ENCODE peak calls at places on chromosomes 16 and 17, in four cellular contexts. One of them, this sample, is unnamed.

GRCh38 chr17:13917635-13918034 is 151.7 kb upstream of the COX10 start:
- DNase-seq in ovary: no peak
- DNase-seq in fibroblast of pulmonary artery: no peak
- DNase-seq in fibroblast of lung: no peak
- DNase-seq in this sample: no peak

GRCh38 chr16:27499659-27500055 is 50.1 kb downstream of the GTF3C1 start:
- DNase-seq in ovary: no peak
- DNase-seq in fibroblast of lung: no peak
- DNase-seq in fibroblast of pulmonary artery: no peak
- DNase-seq in this sample: no peak

GRCh38 chr17:77126519-77126918 is 14.2 kb upstream of the SEC14L1 start:
- DNase-seq in fibroblast of pulmonary artery: no peak
- DNase-seq in fibroblast of lung: no peak
- DNase-seq in ovary: peak
- DNase-seq in this sample: no peak

GRCh38 chr17:57355090-57355859 is 99.0 kb downstream of the MSI2 start:
- DNase-seq in fibroblast of pulmonary artery: no peak
- DNase-seq in fibroblast of lung: no peak
- DNase-seq in ovary: no peak
- DNase-seq in this sample: no peak

GRCh38 chr16:931651-932500 is 38.9 kb downstream of the LMF1 start:
- DNase-seq in fibroblast of pulmonary artery: no peak
- DNase-seq in ovary: no peak
- DNase-seq in fibroblast of lung: no peak
- DNase-seq in this sample: no peak

GRCh38 chr17:80005360-80006338 is 30.0 kb downstream of the TBC1D16 start:
- DNase-seq in ovary: no peak
- DNase-seq in fibroblast of lung: peak
- DNase-seq in fibroblast of pulmonary artery: peak
- DNase-seq in this sample: peak

GRCh38 chr17:48555183-48555615 is 10.3 kb upstream of the HOXB2 start:
- DNase-seq in fibroblast of pulmonary artery: peak
- DNase-seq in fibroblast of lung: peak
- DNase-seq in ovary: no peak
- DNase-seq in this sample: peak

GRCh38 chr16:87323727-87324410 is 6.7 kb upstream of the C16orf95 start:
- DNase-seq in ovary: peak
- DNase-seq in fibroblast of pulmonary artery: no peak
- DNase-seq in fibroblast of lung: no peak
- DNase-seq in this sample: no peak

GRCh38 chr16:81158964-81159363 is 62.8 kb upstream of the GCSH start:
- DNase-seq in fibroblast of pulmonary artery: no peak
- DNase-seq in ovary: no peak
- DNase-seq in fibroblast of lung: no peak
- DNase-seq in this sample: no peak

GRCh38 chr17:2947588-2947950 is 115.8 kb downstream of the OR1D5 start:
- DNase-seq in fibroblast of lung: no peak
- DNase-seq in ovary: peak
- DNase-seq in fibroblast of pulmonary artery: no peak
- DNase-seq in this sample: no peak

GRCh38 chr16:57736419-57737281 is 1.1 kb downstream of the KATNB1 start:
- DNase-seq in fibroblast of pulmonary artery: peak
- DNase-seq in ovary: no peak
- DNase-seq in fibroblast of lung: peak
- DNase-seq in this sample: no peak
- TF ChIP-seq CTCF in fibroblast of pulmonary artery: peak
- TF ChIP-seq CTCF in ovary: no peak
- TF ChIP-seq CTCF in fibroblast of lung: peak
- TF ChIP-seq CTCF in this sample: peak

DNA sequence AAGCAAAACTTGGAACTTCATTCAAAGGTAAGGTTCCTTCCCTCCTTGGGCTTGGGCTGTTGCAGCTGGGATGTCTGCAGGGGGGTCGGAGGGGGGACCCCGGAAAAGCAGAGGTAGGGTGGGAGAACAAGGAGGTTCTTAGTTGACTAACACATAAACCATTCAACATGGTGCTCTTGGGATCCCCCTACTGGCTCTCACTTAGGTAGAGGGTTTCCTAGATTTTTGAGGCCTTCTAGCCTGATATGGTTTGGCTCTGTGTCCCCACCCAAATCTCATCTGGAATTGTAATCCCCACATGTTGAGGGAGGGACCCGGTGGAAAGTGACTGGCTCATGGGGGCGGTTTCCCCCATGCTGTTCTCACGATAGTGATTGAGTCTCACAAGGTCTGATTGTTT is 93.9 kb downstream of the RGS9 start:
- DNase-seq in ovary: no peak
- DNase-seq in fibroblast of lung: no peak
- DNase-seq in fibroblast of pulmonary artery: no peak
- DNase-seq in this sample: no peak
- TF ChIP-seq CTCF in ovary: no peak
- TF ChIP-seq CTCF in fibroblast of lung: no peak
- TF ChIP-seq CTCF in fibroblast of pulmonary artery: peak
- TF ChIP-seq CTCF in this sample: no peak

DNA sequence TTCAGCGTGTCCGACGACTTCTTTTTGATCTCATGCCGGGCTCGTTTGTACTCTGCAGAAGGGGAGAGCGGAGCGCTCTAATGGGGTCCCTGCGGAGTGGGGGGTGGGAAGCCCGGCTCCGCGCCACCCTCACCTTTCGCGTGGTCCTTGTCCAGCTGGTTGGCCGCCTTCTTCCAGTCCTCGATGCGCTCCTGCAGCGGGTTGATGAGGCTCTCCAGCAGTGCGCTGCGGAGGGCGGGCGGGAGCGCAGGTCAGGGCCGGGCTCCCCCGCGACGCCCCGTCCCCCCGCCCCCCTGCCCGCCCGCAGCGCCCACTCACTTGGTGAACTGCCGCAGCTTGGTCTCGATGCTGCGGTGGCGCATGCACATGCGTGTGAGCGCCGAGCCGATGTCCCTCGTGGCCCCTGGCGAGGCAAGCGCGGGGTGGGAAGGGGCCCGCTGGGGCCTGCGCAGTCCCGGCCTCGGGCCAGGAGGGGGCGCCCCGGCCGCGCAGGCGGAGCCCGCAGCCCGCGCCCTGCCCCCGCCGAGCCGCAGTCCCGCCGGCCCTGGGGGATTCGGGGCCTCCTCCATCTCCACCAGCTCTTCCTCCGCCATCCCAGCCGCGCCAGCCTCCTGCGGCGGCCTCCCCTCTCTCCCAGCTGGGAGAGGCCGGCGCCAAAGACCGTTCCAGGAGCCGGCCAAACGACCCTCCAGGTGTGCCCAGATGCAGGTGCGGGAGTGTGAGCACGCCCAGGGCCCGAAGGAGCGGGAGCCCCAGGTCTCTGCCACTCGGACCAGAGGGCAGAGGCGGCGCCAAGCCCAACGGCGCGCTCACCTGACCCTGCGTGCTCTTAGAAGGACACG is 6.0 kb downstream of the MTSS2 start:
- DNase-seq in fibroblast of pulmonary artery: no peak
- DNase-seq in fibroblast of lung: no peak
- DNase-seq in ovary: peak
- DNase-seq in this sample: peak
- TF ChIP-seq CTCF in fibroblast of pulmonary artery: peak
- TF ChIP-seq CTCF in fibroblast of lung: peak
- TF ChIP-seq CTCF in ovary: peak
- TF ChIP-seq CTCF in this sample: no peak

GRCh38 chr16:83402969-83403368 is 404.8 kb upstream of the HSBP1 start:
- DNase-seq in ovary: no peak
- DNase-seq in fibroblast of lung: peak
- DNase-seq in fibroblast of pulmonary artery: peak
- DNase-seq in this sample: no peak

GRCh38 chr16:83403751-83404150 is 404.0 kb upstream of the HSBP1 start:
- DNase-seq in ovary: no peak
- DNase-seq in fibroblast of lung: no peak
- DNase-seq in fibroblast of pulmonary artery: peak
- DNase-seq in this sample: no peak

GRCh38 chr16:83400234-83400633 is 407.5 kb upstream of the HSBP1 start:
- DNase-seq in fibroblast of pulmonary artery: peak
- DNase-seq in ovary: no peak
- DNase-seq in fibroblast of lung: peak
- DNase-seq in this sample: no peak

GRCh38 chr16:83404261-83404660 is 403.5 kb upstream of the HSBP1 start:
- DNase-seq in ovary: no peak
- DNase-seq in fibroblast of lung: no peak
- DNase-seq in fibroblast of pulmonary artery: no peak
- DNase-seq in this sample: no peak

GRCh38 chr16:83402160-83402794 is 405.5 kb upstream of the HSBP1 start:
- DNase-seq in fibroblast of lung: no peak
- DNase-seq in fibroblast of pulmonary artery: no peak
- DNase-seq in ovary: no peak
- DNase-seq in this sample: no peak
- TF ChIP-seq CTCF in fibroblast of lung: no peak
- TF ChIP-seq CTCF in fibroblast of pulmonary artery: no peak
- TF ChIP-seq CTCF in ovary: no peak
- TF ChIP-seq CTCF in this sample: no peak

GRCh38 chr16:66524601-66525164 is 25.2 kb downstream of the TK2 start:
- DNase-seq in fibroblast of lung: no peak
- DNase-seq in ovary: no peak
- DNase-seq in fibroblast of pulmonary artery: no peak
- DNase-seq in this sample: peak
- TF ChIP-seq CTCF in fibroblast of lung: no peak
- TF ChIP-seq CTCF in ovary: no peak
- TF ChIP-seq CTCF in fibroblast of pulmonary artery: no peak
- TF ChIP-seq CTCF in this sample: no peak

GRCh38 chr17:7392696-7393612 is 1.4 kb downstream of the PLSCR3 start:
- DNase-seq in ovary: peak
- DNase-seq in fibroblast of lung: no peak
- DNase-seq in fibroblast of pulmonary artery: no peak
- DNase-seq in this sample: no peak

GRCh38 chr17:7393613-7394451 is 493 bp downstream of the PLSCR3 start:
- DNase-seq in fibroblast of lung: no peak
- DNase-seq in ovary: peak
- DNase-seq in fibroblast of pulmonary artery: no peak
- DNase-seq in this sample: peak

GRCh38 chr17:7391307-7391706 is 3.0 kb downstream of the PLSCR3 start:
- DNase-seq in ovary: no peak
- DNase-seq in fibroblast of lung: no peak
- DNase-seq in fibroblast of pulmonary artery: no peak
- DNase-seq in this sample: no peak

GRCh38 chr17:7396147-7396546 is 1.8 kb upstream of the PLSCR3 start:
- DNase-seq in fibroblast of pulmonary artery: no peak
- DNase-seq in fibroblast of lung: no peak
- DNase-seq in ovary: no peak
- DNase-seq in this sample: no peak

DNA sequence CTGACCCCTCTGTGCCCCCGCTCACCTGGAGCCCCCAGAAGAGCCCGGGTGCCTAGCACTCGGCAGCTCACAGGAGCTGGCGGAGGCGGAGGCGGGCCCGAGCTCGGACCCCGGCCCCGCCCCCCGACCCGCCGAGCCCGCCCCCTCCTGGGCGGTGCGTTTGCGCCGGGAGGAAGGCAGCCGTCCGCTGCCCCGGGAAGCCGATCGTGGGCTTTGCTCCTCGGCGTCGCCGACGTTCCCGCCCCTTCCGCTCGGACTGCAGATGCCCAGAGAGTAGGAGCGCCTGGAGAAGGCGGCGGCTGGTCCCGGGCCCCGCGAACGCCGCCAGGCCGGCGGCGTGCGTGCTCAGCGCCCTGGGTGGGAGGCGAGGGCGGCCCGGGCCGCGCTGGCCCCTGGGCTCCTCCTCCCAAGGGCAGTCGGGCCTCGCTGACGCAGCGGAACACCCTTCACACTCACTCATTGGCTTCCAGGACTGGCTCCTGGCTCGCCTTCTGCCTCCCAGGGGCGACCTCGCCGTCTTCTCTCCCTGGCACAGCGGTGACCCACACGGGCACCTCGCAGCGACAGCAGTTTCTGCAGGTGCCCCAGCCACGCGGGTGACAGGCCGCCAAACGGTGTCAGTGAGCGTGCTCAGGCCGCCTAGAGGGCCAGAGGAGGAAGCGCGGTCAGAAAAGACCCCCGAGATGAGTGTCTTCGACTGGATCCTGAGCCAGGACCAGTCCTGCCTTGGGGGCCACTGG is at the start of gene PLSCR3:
- DNase-seq in fibroblast of pulmonary artery: peak
- DNase-seq in ovary: peak
- DNase-seq in fibroblast of lung: peak
- DNase-seq in this sample: peak
- TF ChIP-seq CTCF in fibroblast of pulmonary artery: peak
- TF ChIP-seq CTCF in ovary: peak
- TF ChIP-seq CTCF in fibroblast of lung: peak
- TF ChIP-seq CTCF in this sample: peak

This sample was measured in GM13976.